ENCODE peak calls at places on chromosomes 3 and 15, in four cellular contexts. Z is K562, T is HepG2, K is WTC11. L is an unnamed sample.

GRCh38 chr15:100464256-100464655 is 64.5 kb downstream of the CERS3 start:
- DNase-seq in Z (no peak), T (no peak), K (no peak), L (no peak)

GRCh38 chr3:188914556-188914955 is 257.2 kb upstream of the TPRG1 start:
- DNase-seq in Z (no peak), T (no peak), K (no peak), L (no peak)

GRCh38 chr3:27644936-27645335 is 77.2 kb downstream of the EOMES start:
- DNase-seq in Z (no peak), T (no peak), K (no peak), L (no peak)

GRCh38 chr15:72790302-72790955 is 6.9 kb upstream of the ADPGK start:
- DNase-seq in Z (no peak), T (no peak), K (no peak), L (no peak)

GRCh38 chr15:56242576-56243116 is 1.0 kb downstream of the RFX7 start:
- DNase-seq in Z (no peak), T (no peak), K (no peak), L (no peak)

GRCh38 chr3:151379083-151379734 is 5.3 kb downstream of the P2RY12 start:
- DNase-seq in Z (peak), T (peak), K (peak), L (peak)

GRCh38 chr3:133955892-133956291 is 60.2 kb upstream of the RAB6B start:
- DNase-seq in Z (no peak), T (no peak), K (no peak), L (peak)

GRCh38 chr3:128282392-128283196 is 129.3 kb downstream of the EEFSEC start:
- DNase-seq in Z (no peak), T (no peak), K (no peak), L (peak)

GRCh38 chr15:80613762-80614365 is 81.2 kb upstream of the ABHD17C start:
- DNase-seq in Z (no peak), T (no peak), K (no peak), L (no peak)

GRCh38 chr3:15796331-15796730 is 1.4 kb downstream of the ANKRD28 start:
- DNase-seq in Z (no peak), T (no peak), K (no peak), L (no peak)

GRCh38 chr15:78054971-78055370 is 22.5 kb downstream of the TBC1D2B start:
- DNase-seq in Z (no peak), T (no peak), K (no peak), L (no peak)

GRCh38 chr3:191376742-191377141 is 46.4 kb upstream of the UTS2B start:
- DNase-seq in Z (no peak), T (no peak), K (no peak), L (no peak)

GRCh38 chr3:130480736-130481135 is 36.2 kb upstream of the COL6A6 start:
- DNase-seq in Z (peak), T (no peak), K (peak), L (no peak)

GRCh38 chr3:39721076-39721475 is 88.3 kb upstream of the MYRIP start:
- DNase-seq in Z (no peak), T (no peak), K (no peak), L (no peak)

GRCh38 chr15:32828507-32829186 is 110.8 kb downstream of the GREM1 start:
- DNase-seq in Z (no peak), T (no peak), K (no peak), L (no peak)

GRCh38 chr3:59180006-59180405 is 130.2 kb upstream of the CFAP20DC start:
- DNase-seq in Z (no peak), T (no peak), K (no peak), L (no peak)

GRCh38 chr3:1960506-1960905 is 138.2 kb upstream of the CNTN4 start:
- DNase-seq in Z (no peak), T (no peak), K (no peak), L (no peak)

GRCh38 chr3:22704571-22705354 is 498.4 kb upstream of the UBE2E2 start:
- DNase-seq in Z (no peak), T (no peak), K (no peak), L (no peak)

GRCh38 chr3:61702453-61702852 is 141.1 kb downstream of the PTPRG start:
- DNase-seq in Z (no peak), T (no peak), K (no peak), L (no peak)
- TF ChIP-seq FOXJ3 in Z (no peak), T (no peak), K (no peak), L (no peak)

GRCh38 chr15:39468828-39469227 is 112.1 kb upstream of the THBS1 start:
- DNase-seq in Z (no peak), T (no peak), K (no peak), L (no peak)

GRCh38 chr15:39465843-39466242 is 115.0 kb upstream of the THBS1 start:
- DNase-seq in Z (no peak), T (no peak), K (no peak), L (no peak)

GRCh38 chr15:39466428-39466827 is 114.5 kb upstream of the THBS1 start:
- DNase-seq in Z (peak), T (no peak), K (no peak), L (no peak)

GRCh38 chr15:39471791-39472190 is 109.1 kb upstream of the THBS1 start:
- DNase-seq in Z (no peak), T (no peak), K (no peak), L (no peak)

DNA sequence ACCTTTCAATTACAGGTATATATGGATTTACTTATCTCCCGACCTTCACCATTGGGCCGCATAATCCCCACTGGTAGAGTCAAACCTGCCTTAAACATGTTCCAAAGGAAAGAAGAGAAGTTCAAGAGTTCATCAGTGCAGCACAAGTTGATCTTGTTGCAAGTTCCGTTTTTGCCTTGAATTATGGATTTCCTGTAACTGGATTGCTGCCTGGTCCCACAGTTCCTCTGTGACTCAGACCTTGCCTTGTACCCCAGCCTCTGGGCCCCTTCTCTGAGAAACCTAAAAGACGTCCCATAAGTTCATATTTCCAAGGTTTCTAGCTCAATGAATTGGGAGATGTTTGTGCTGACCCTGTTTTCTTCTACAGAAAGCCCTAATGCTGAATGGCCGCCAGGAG is 112.5 kb upstream of the THBS1 start:
- DNase-seq in Z (no peak), T (no peak), K (no peak), L (no peak)
- TF ChIP-seq FOXJ3 in Z (no peak), T (no peak), K (no peak), L (no peak)

GRCh38 chr15:50943623-50944022 is 35.1 kb downstream of the AP4E1 start:
- DNase-seq in Z (no peak), T (no peak), K (no peak), L (no peak)

GRCh38 chr15:50944692-50945091 is 36.2 kb downstream of the AP4E1 start:
- DNase-seq in Z (no peak), T (no peak), K (no peak), L (no peak)

GRCh38 chr15:50938525-50938924 is 30.0 kb downstream of the AP4E1 start:
- DNase-seq in Z (peak), T (no peak), K (no peak), L (no peak)

GRCh38 chr15:50939911-50940310 is 31.4 kb downstream of the AP4E1 start:
- DNase-seq in Z (no peak), T (peak), K (no peak), L (no peak)

DNA sequence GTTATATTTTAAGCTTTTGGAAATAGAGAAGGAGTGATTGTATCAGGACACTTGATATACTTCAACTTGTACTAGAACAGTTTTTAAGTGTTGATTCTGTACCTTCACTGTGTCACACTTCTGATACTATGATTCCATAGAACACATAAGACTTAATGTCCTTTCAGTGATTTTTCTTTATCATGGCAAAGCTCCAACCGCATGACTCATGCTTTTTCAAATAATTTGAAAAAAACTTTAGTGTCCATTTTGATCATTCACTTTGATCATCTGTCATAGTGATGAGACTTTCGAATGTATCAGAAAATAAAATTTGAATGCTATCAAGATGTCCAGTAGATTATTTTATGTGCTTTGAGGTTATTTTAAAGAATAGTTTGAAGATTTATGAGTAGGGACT is 32.0 kb downstream of the AP4E1 start:
- DNase-seq in Z (no peak), T (peak), K (no peak), L (no peak)
- TF ChIP-seq FOXJ3 in Z (no peak), T (no peak), K (no peak), L (no peak)

GRCh38 chr15:89936051-89936792 is 23.5 kb upstream of the ARPIN start:
- DNase-seq in Z (no peak), T (no peak), K (no peak), L (no peak)

GRCh38 chr15:89932880-89933279 is 20.1 kb upstream of the ARPIN start:
- DNase-seq in Z (no peak), T (no peak), K (no peak), L (no peak)

GRCh38 chr15:89937365-89938355 is 24.9 kb upstream of the ARPIN start:
- DNase-seq in Z (no peak), T (no peak), K (no peak), L (no peak)

GRCh38 chr15:89936793-89937265 is 24.1 kb upstream of the ARPIN start:
- DNase-seq in Z (no peak), T (no peak), K (no peak), L (no peak)
- TF ChIP-seq FOXJ3 in Z (no peak), T (no peak), K (no peak), L (no peak)

DNA sequence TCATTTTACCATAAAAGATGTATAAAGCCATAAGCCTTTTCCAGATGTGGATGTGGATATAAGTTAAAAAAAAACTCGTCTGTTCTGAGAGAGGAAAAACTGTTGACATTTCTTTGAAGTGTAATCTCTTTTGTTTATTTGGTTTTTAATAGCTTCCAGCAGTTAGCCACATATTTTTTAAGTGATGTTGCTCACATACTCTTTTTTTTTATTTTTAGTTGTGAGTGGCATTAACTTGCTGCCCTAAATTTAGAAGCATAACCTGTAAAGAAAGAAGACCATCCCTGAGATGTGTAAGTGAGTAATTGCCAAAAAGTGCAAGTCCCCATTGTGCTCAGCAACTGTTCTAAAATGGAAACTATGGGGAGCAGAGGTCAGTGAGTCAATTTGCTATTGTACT is 415.9 kb upstream of the MDFIC2 start:
- DNase-seq in Z (no peak), T (no peak), K (no peak), L (no peak)
- TF ChIP-seq FOXJ3 in Z (no peak), T (no peak), K (no peak), L (no peak)

GRCh38 chr3:63364909-63365308 is 86.8 kb downstream of the SYNPR start:
- DNase-seq in Z (no peak), T (no peak), K (peak), L (peak)
- TF ChIP-seq FOXJ3 in Z (no peak), T (no peak), K (no peak), L (no peak)

DNA sequence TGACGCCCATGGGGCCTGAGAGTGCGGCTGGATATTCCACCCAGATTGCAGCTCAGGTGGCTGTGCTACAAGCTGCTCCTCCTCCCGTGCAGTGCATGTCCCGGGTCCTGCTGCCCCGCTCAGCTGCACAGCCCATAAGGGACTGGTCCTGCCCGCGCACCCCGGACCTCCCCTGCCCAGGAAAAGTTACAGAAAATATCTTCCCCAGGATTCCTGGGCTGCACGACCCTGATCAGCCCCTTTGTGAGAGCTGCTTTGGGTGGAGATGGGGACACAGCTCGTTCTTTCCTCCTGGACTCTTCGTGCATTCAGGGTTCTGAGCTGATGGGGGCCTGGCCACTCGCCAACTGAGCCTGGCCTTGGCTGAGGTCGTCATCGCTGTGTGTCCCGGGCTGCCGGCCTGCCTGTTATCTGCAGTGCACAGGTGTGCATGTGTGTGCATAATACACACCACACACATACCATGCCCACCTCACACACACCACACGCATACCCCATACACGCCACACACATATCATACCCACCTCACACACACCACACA is 28.8 kb downstream of the APBA2 start:
- DNase-seq in Z (peak), T (no peak), K (no peak), L (no peak)
- TF ChIP-seq FOXJ3 in Z (no peak), T (no peak), K (no peak), L (no peak)

DNA sequence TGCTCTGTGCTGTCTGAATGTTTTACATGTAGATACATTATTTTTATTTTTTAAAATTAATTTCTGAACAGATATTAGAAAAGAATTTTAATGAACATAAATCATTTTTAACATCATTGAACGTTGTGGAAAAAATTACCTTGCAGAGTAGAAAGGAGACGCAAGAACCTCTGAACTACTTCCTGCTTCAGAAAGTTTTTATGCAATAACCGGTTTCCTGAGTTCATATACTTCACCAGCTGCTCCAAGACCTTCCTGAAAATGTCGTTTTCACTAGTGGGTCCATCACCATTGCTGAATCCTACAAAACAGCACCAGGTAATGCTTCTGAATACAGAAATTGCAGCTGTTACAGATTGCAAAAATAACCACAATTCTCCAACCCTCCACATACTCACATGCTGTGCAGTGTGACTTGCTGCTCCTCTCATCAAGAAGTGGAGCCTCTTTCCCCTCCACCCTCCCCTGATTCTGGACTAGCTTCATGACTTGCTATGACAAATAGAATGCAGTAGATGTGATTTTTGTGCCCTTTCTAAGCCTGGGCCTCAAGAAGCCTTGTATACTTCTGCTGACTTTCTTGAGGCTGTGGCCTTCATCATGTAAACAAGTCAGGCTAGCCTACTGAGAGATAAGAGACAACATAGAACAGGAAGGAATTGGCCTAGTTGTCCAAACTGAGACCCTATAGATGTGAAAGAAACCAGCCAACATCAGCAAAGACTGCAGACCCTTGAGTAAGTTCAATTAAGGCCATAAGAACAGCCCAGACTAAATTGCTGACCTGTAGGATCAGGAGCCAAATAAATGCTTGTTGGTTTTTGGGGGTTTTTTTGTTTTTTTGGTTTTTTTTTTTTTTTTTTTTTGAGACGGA is 80.4 kb downstream of the TRANK1 start:
- DNase-seq in Z (no peak), T (no peak), K (no peak), L (no peak)
- TF ChIP-seq FOXJ3 in Z (no peak), T (no peak), K (no peak), L (no peak)

DNA sequence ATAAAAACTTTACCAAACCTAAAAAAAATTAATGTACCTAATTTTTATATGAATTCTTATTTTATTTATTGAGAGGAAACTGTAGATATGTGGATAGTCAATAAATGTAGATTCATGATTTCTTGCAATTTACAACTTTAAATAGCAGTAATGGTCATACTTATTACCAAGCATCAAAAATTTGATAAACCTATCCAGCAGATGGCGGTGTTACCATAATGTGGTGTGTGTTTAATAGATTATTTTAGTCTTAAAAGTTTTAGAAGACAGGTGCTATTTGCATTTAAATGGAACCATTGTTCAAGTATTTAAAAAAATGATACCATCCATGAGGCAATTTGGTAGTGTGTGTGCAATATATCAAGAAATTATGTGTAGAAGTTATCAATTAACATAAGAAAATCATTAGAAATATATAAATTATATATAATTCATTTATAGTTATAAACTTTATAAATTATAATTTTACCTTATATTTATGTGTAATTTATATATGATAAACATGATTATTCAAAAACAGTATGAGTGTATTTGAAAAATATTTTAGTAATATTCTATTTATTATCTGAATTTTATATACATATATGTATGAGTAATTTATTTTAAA is 176.0 kb upstream of the BCHE start:
- DNase-seq in Z (peak), T (peak), K (no peak), L (peak)
- TF ChIP-seq FOXJ3 in Z (no peak), T (no peak), K (no peak), L (no peak)